ENCODE peak calls at places on chromosomes 4 and X, in nine cellular contexts. P, Z, L, N, Q, H, U, W and V are unnamed samples.

GRCh38 chrX:8346060-8346459 is 118.6 kb upstream of the VCX3B start:
- DNase-seq in U (no peak), N (no peak), P (no peak), Q (no peak), Z (no peak), W (no peak), H (no peak), L (no peak), V (no peak)

GRCh38 chr4:72846280-72847111 is 223.0 kb downstream of the COX18 start:
- DNase-seq in Q (no peak), N (no peak), L (peak), P (peak), Z (no peak), W (no peak), H (no peak), U (peak), V (peak)

GRCh38 chrX:64204252-64204651 is 1.3 kb downstream of the AMER1 start:
- DNase-seq in P (peak), H (no peak), U (no peak), Q (no peak), N (no peak), Z (no peak), L (no peak), W (no peak), V (peak)

GRCh38 chr4:48472794-48473193 is 10.3 kb upstream of the SLC10A4 start:
- DNase-seq in N (no peak), L (no peak), Q (no peak), H (no peak), U (no peak), P (no peak), Z (no peak), W (no peak), V (no peak)

GRCh38 chrX:129984196-129984962 is 1.9 kb downstream of the BCORL1 start:
- DNase-seq in Z (peak), H (no peak), N (no peak), P (peak), L (no peak), Q (peak), W (no peak), U (peak), V (peak)

GRCh38 chr4:26171953-26172352 is 148.9 kb upstream of the RBPJ start:
- DNase-seq in H (no peak), Q (no peak), U (no peak), Z (no peak), W (peak), L (no peak), N (no peak), P (no peak), V (peak)

GRCh38 chrX:149495573-149496071 is 9.5 kb downstream of the IDS start:
- DNase-seq in H (no peak), W (peak), Q (no peak), P (peak), U (no peak), Z (no peak), L (no peak), N (no peak), V (peak)

GRCh38 chr4:105145913-105146285 is 777 bp upstream of the TET2 start:
- DNase-seq in Q (peak), H (no peak), P (peak), U (no peak), W (no peak), N (peak), Z (no peak), L (peak), V (peak)

GRCh38 chr4:168388890-168389289 is 70.3 kb upstream of the DDX60 start:
- DNase-seq in Z (no peak), L (no peak), H (no peak), N (no peak), Q (no peak), W (peak), P (no peak), U (no peak), V (peak)

GRCh38 chr4:61514991-61515390 is 314.9 kb downstream of the ADGRL3 start:
- DNase-seq in P (no peak), Q (no peak), U (no peak), Z (no peak), W (no peak), H (no peak), N (no peak), L (no peak), V (no peak)

GRCh38 chrX:53257166-53257565 is 24.2 kb downstream of the IQSEC2 start:
- DNase-seq in P (no peak), Z (no peak), W (no peak), U (no peak), N (no peak), H (no peak), L (no peak), Q (no peak), V (no peak)

GRCh38 chr4:99610605-99611172 is 36.1 kb downstream of the MTTP start:
- DNase-seq in H (no peak), W (peak), U (no peak), P (no peak), N (no peak), Z (no peak), Q (no peak), L (no peak), V (no peak)

GRCh38 chr4:26325191-26325590 is 4.4 kb downstream of the RBPJ start:
- DNase-seq in Q (no peak), H (peak), N (no peak), P (no peak), Z (no peak), U (peak), L (peak), W (peak), V (peak)

GRCh38 chr4:84583871-84584373 is 995 bp downstream of the CDS1 start:
- DNase-seq in H (no peak), U (no peak), W (no peak), Z (no peak), Q (no peak), P (no peak), N (no peak), L (peak), V (no peak)

GRCh38 chrX:56025872-56026571 is 206.1 kb upstream of the KLF8 start:
- DNase-seq in Q (no peak), L (no peak), U (no peak), H (no peak), W (no peak), P (no peak), Z (no peak), N (no peak), V (no peak)

GRCh38 chr4:15006416-15007024 is 4.2 kb downstream of the CPEB2 start:
- DNase-seq in U (peak), Q (no peak), W (peak), N (no peak), Z (no peak), P (no peak), H (no peak), L (no peak), V (no peak)

GRCh38 chrX:65707153-65707552 is 39.7 kb downstream of the MSN start:
- DNase-seq in Q (no peak), U (no peak), P (peak), N (no peak), W (no peak), H (no peak), Z (no peak), L (no peak), V (no peak)

GRCh38 chr4:182126567-182126966 is 116.6 kb upstream of the TENM3 start:
- DNase-seq in L (no peak), U (no peak), H (no peak), W (peak), P (no peak), Z (no peak), N (no peak), Q (no peak), V (no peak)

GRCh38 chr4:110902500-110902899 is 279.6 kb upstream of the PITX2 start:
- DNase-seq in H (no peak), P (no peak), L (no peak), Z (no peak), Q (no peak), N (no peak), W (peak), U (no peak), V (no peak)

GRCh38 chr4:86961605-86962295 is 26.9 kb downstream of the AFF1 start:
- DNase-seq in U (peak), N (no peak), H (no peak), Z (no peak), W (peak), L (peak), Q (no peak), P (no peak), V (peak)

GRCh38 chr4:24770111-24770584 is 25.2 kb upstream of the SOD3 start:
- DNase-seq in L (peak), N (no peak), W (peak), P (peak), H (no peak), Z (no peak), Q (no peak), U (no peak), V (no peak)

GRCh38 chrX:1676866-1677265 is 62.0 kb downstream of the ASMT start:
- DNase-seq in Z (no peak), L (no peak), Q (no peak), W (no peak), H (no peak), U (no peak), N (no peak), P (no peak), V (no peak)

GRCh38 chr4:98648602-98649001 is 9.8 kb downstream of the TSPAN5 start:
- DNase-seq in W (peak), N (no peak), U (no peak), L (no peak), H (no peak), P (no peak), Z (peak), Q (no peak), V (no peak)

GRCh38 chr4:142155347-142155746 is 519.0 kb downstream of the IL15 start:
- DNase-seq in W (peak), U (no peak), H (no peak), P (no peak), Q (no peak), N (no peak), L (peak), Z (peak), V (no peak)

GRCh38 chr4:122845760-122846159 is 19.1 kb downstream of the FGF2 start:
- DNase-seq in W (peak), Z (no peak), U (no peak), N (no peak), H (no peak), P (no peak), Q (no peak), L (no peak), V (no peak)

GRCh38 chrX:87299563-87300160 is 217.9 kb upstream of the KLHL4 start:
- DNase-seq in Z (no peak), N (no peak), W (no peak), U (peak), L (peak), H (no peak), Q (no peak), P (no peak), V (peak)

GRCh38 chrX:115289465-115289864 is at the start of gene LUZP4:
- DNase-seq in H (no peak), U (no peak), L (no peak), N (no peak), Z (no peak), P (no peak), Q (no peak), W (no peak), V (no peak)

GRCh38 chrX:19571708-19572107 is 56.4 kb upstream of the MAP3K15 start:
- DNase-seq in N (no peak), U (no peak), P (no peak), L (no peak), Q (no peak), H (no peak), Z (no peak), W (no peak), V (no peak)

GRCh38 chr4:93828332-93828829 is at the start of gene ATOH1:
- DNase-seq in P (peak), Q (no peak), N (no peak), H (no peak), W (no peak), U (no peak), Z (no peak), L (peak), V (peak)

GRCh38 chr4:151004222-151004621 is 10.9 kb downstream of the LRBA start:
- DNase-seq in Q (no peak), H (no peak), U (no peak), N (no peak), L (no peak), P (no peak), W (peak), Z (no peak), V (no peak)

GRCh38 chrX:16250296-16250695 is 83.0 kb downstream of the MAGEB17 start:
- DNase-seq in U (no peak), Q (no peak), H (no peak), L (no peak), Z (no peak), N (no peak), W (peak), P (no peak), V (no peak)

GRCh38 chr4:103403619-103404018 is 205.5 kb upstream of the CENPE start:
- DNase-seq in L (no peak), H (no peak), Q (no peak), N (no peak), W (no peak), P (no peak), U (no peak), Z (no peak), V (no peak)

GRCh38 chr4:186074189-186074588 is 5.2 kb downstream of the TLR3 start:
- DNase-seq in L (peak), Z (no peak), P (no peak), W (no peak), N (peak), Q (no peak), U (no peak), H (no peak), V (no peak)

GRCh38 chr4:153514001-153514526 is 47.9 kb downstream of the TMEM131L start:
- DNase-seq in P (no peak), U (no peak), L (no peak), W (peak), N (no peak), Z (no peak), H (no peak), Q (no peak), V (no peak)

DNA sequence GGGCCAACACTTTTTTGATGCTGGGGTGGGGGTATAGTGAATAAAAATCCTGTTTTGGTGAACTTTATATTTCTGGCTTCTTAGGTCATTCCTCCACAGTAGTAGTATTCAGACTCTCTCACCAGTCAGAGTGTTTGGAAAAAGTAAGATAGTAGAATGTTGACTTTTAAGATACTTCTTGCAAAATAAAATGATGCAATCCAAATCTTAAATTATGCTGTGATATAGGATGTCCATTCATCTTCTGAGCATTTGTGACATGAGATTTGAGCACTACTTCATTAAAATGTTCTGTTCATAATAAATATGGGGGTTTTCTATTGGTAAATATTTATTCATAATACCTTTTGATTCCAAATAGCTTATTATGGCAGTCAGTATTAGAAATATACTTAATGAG is 70.1 kb downstream of the BMP2K start:
- DNase-seq in L (no peak), Z (no peak), W (no peak), Q (no peak), N (no peak), P (no peak), U (no peak), H (no peak), V (no peak)
- TF ChIP-seq CTCF in L (no peak), Z (no peak), W (no peak), Q (no peak), N (no peak), P (no peak), U (no peak), H (no peak), V (no peak)

DNA sequence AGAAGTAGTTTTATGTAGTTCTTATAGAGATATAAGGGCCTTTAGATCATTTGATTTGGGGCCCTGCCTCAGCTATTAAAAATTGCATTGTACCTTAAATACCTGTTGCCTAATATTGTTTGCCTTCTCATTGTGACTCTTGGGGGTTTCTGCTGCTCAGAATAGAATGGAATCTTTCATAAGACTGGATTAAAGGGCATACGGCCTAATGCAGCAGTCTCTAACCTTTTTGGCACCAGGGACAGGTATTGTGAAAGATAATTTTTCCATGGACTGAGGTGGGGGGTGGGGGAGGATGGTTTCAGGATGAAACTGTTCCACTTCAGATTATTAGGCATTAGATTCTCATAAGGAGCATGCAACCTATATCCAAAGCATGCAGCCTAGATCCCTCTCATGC is 46.2 kb downstream of the TMEM164 start:
- DNase-seq in H (no peak), Q (no peak), N (no peak), L (no peak), P (no peak), U (no peak), Z (no peak), W (no peak), V (no peak)
- H3K27ac ChIP-seq in H (no peak), Q (no peak), N (no peak), L (no peak), P (no peak), U (no peak), Z (no peak), W (no peak), V (no peak)

DNA sequence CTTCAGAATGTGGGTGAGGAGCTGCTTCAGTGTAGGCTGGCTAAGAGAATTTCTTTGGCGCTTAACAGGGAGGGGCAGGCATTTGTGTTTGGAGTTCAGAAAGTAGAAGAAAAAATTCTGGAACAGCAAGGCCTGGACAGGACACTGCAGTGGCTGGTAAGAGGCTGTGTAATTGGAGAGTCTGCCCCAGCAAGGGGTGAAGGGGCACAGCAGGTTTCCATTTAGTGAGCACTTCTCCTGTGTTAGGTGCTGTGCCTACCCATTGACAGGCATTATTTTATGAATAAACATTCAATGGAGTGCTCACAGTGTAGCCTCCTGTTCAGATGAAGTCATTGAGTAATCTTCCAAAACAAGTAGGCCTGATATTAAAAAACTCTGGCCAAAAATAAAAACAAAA is 10.7 kb upstream of the CPE start:
- DNase-seq in H (no peak), U (no peak), W (no peak), N (no peak), Z (no peak), P (no peak), Q (no peak), L (no peak), V (no peak)
- TF ChIP-seq CTCF in H (no peak), U (no peak), W (no peak), N (no peak), Z (no peak), P (no peak), Q (no peak), L (no peak), V (no peak)

GRCh38 chr4:92606227-92606626 is 302.5 kb downstream of the GRID2 start:
- DNase-seq in Z (no peak), N (no peak), U (no peak), L (no peak), H (no peak), P (no peak), Q (no peak), W (no peak), V (no peak)
- H3K27ac ChIP-seq in Z (no peak), N (no peak), U (no peak), L (no peak), H (no peak), P (no peak), Q (no peak), W (no peak), V (no peak)

DNA sequence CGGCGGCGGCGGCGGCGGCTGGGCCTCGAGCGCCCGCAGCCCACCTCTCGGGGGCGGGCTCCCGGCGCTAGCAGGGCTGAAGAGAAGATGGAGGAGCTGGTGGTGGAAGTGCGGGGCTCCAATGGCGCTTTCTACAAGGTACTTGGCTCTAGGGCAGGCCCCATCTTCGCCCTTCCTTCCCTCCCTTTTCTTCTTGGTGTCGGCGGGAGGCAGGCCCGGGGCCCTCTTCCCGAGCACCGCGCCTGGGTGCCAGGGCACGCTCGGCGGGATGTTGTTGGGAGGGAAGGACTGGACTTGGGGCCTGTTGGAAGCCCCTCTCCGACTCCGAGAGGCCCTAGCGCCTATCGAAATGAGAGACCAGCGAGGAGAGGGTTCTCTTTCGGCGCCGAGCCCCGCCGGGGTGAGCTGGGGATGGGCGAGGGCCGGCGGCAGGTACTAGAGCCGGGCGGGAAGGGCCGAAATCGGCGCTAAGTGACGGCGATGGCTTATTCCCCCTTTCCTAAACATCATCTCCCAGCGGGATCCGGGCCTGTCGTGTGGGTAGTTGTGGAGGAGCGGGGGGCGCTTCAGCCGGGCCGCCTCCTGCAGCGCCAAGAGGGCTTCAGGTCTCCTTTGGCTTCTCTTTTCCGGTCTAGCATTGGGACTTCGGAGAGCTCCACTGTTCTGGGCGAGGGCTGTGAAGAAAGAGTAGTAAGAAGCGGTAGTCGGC is 528 bp downstream of the FMR1 start:
- DNase-seq in Z (peak), W (peak), U (peak), P (peak), L (peak), H (peak), N (peak), Q (peak), V (peak)
- TF ChIP-seq CTCF in Z (no peak), W (no peak), U (no peak), P (no peak), L (no peak), H (no peak), N (no peak), Q (no peak), V (no peak)

GRCh38 chr4:70903282-70903603 is 1.1 kb downstream of the MOB1B start:
- DNase-seq in N (no peak), L (peak), H (no peak), Q (no peak), Z (peak), W (no peak), U (no peak), P (no peak), V (peak)
- H3K27ac ChIP-seq in N (no peak), L (peak), H (no peak), Q (no peak), Z (peak), W (peak), U (peak), P (no peak), V (peak)

DNA sequence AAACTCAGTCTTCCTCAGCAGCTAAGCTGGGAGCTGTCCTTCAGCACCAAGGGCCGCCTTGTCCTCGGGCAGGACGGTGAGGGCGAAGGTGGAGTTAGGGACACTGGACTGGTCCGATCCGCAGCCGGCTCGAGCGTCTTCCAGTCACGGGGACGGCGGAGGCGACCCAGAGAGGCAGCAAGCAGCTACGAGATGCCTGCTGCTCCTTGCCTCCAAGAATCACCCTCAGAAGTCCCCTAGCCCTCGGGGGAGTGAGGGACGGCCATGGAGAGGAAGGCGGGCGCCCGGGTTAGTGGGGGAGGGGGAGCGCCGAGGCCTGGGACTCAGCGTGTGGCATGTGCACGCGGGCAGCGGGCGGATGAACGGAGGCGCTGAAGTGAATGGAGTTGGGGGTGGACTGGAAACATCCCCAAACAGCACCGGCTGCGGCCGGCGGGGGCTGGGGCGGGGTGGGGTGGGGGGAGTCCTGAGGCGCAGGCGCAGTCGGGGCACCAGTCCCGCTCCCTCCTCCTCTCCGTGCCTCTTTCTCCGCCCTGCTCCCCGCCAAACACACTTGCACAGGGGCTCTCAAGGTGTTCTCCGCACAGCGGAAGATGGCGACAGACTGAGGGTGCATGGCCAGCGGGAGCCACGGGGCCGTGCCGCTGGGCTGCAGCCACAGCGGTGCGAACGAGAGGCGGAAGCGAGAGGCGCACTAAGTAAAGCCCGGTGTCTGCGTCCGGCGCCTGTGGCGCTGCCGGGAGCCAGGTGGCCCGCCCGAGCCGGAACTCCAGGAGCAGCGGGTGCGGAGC is at the start of gene NALF2:
- DNase-seq in Q (no peak), W (peak), L (peak), H (no peak), U (peak), Z (peak), N (peak), P (peak), V (peak)
- TF ChIP-seq CTCF in Q (no peak), W (no peak), L (no peak), H (no peak), U (no peak), Z (no peak), N (no peak), P (no peak), V (no peak)